ENCODE peak calls at places on chromosomes 3 and 15, in five cellular contexts. One of them, this sample, is unnamed.

GRCh38 chr15:38555686-38556334 is 8.8 kb downstream of the RASGRP1 start:
- DNase-seq in HCT116: no peak
- DNase-seq in K562: no peak
- DNase-seq in upper lobe of left lung: no peak
- DNase-seq in endothelial cell of umbilical vein: no peak
- DNase-seq in this sample: no peak

GRCh38 chr3:174398761-174399160 is 460.4 kb upstream of the NAALADL2 start:
- DNase-seq in endothelial cell of umbilical vein: no peak
- DNase-seq in K562: no peak
- DNase-seq in upper lobe of left lung: no peak
- DNase-seq in HCT116: no peak
- DNase-seq in this sample: no peak

GRCh38 chr15:87213646-87214045 is 1042.9 kb downstream of the NTRK3 start:
- DNase-seq in upper lobe of left lung: no peak
- DNase-seq in endothelial cell of umbilical vein: no peak
- DNase-seq in HCT116: no peak
- DNase-seq in K562: no peak
- DNase-seq in this sample: no peak

GRCh38 chr3:129663045-129663446 is 56.6 kb upstream of the PLXND1 start:
- DNase-seq in endothelial cell of umbilical vein: no peak
- DNase-seq in HCT116: peak; percentile 93
- DNase-seq in K562: no peak
- DNase-seq in upper lobe of left lung: no peak
- DNase-seq in this sample: no peak

GRCh38 chr3:143565943-143566342 is 282.3 kb downstream of the SLC9A9 start:
- DNase-seq in upper lobe of left lung: no peak
- DNase-seq in endothelial cell of umbilical vein: no peak
- DNase-seq in HCT116: no peak
- DNase-seq in K562: no peak
- DNase-seq in this sample: no peak

GRCh38 chr15:98131924-98132323 is 171.4 kb downstream of the ARRDC4 start:
- DNase-seq in upper lobe of left lung: no peak
- DNase-seq in K562: no peak
- DNase-seq in endothelial cell of umbilical vein: no peak
- DNase-seq in HCT116: no peak
- DNase-seq in this sample: no peak

GRCh38 chr3:66456711-66457173 is 44.1 kb downstream of the LRIG1 start:
- DNase-seq in HCT116: no peak
- DNase-seq in endothelial cell of umbilical vein: no peak
- DNase-seq in K562: no peak
- DNase-seq in upper lobe of left lung: no peak
- DNase-seq in this sample: no peak

GRCh38 chr3:45417949-45418847 is 29.8 kb downstream of the LARS2 start:
- DNase-seq in K562: no peak
- DNase-seq in HCT116: no peak
- DNase-seq in endothelial cell of umbilical vein: no peak
- DNase-seq in upper lobe of left lung: no peak
- DNase-seq in this sample: no peak

GRCh38 chr3:141249041-141249440 is 17.4 kb downstream of the PXYLP1 start:
- DNase-seq in endothelial cell of umbilical vein: no peak
- DNase-seq in K562: no peak
- DNase-seq in HCT116: no peak
- DNase-seq in upper lobe of left lung: peak; percentile 46
- DNase-seq in this sample: no peak

GRCh38 chr3:129625071-129625874 is 18.8 kb upstream of the PLXND1 start:
- DNase-seq in upper lobe of left lung: peak; percentile 19
- DNase-seq in endothelial cell of umbilical vein: peak; percentile 52
- DNase-seq in K562: no peak
- DNase-seq in HCT116: no peak
- DNase-seq in this sample: peak; percentile 71

GRCh38 chr15:57134877-57135276 is 216.4 kb downstream of the TCF12 start:
- DNase-seq in upper lobe of left lung: no peak
- DNase-seq in HCT116: no peak
- DNase-seq in K562: no peak
- DNase-seq in endothelial cell of umbilical vein: peak; percentile 91
- DNase-seq in this sample: no peak

GRCh38 chr3:133750201-133750748 is 4.1 kb downstream of the TF start:
- DNase-seq in HCT116: no peak
- DNase-seq in K562: no peak
- DNase-seq in endothelial cell of umbilical vein: no peak
- DNase-seq in upper lobe of left lung: no peak
- DNase-seq in this sample: no peak

GRCh38 chr3:135215516-135215915 is 420.5 kb downstream of the EPHB1 start:
- DNase-seq in HCT116: no peak
- DNase-seq in endothelial cell of umbilical vein: no peak
- DNase-seq in K562: no peak
- DNase-seq in upper lobe of left lung: no peak
- DNase-seq in this sample: no peak

GRCh38 chr3:179272385-179272784 is 21.5 kb upstream of the KCNMB3 start:
- DNase-seq in K562: no peak
- DNase-seq in upper lobe of left lung: no peak
- DNase-seq in HCT116: peak; percentile 1
- DNase-seq in endothelial cell of umbilical vein: peak; percentile 49
- DNase-seq in this sample: no peak

GRCh38 chr3:53243165-53243564 is 12.7 kb downstream of the TKT start:
- DNase-seq in K562: no peak
- DNase-seq in HCT116: no peak
- DNase-seq in upper lobe of left lung: peak; percentile 52
- DNase-seq in endothelial cell of umbilical vein: peak; percentile 58
- DNase-seq in this sample: no peak

GRCh38 chr15:31523027-31523654 is 196.5 kb downstream of the KLF13 start:
- DNase-seq in endothelial cell of umbilical vein: no peak
- DNase-seq in K562: no peak
- DNase-seq in HCT116: no peak
- DNase-seq in upper lobe of left lung: no peak
- DNase-seq in this sample: no peak

GRCh38 chr3:117744935-117745334 is 1035.4 kb downstream of the TUSC7 start:
- DNase-seq in upper lobe of left lung: no peak
- DNase-seq in endothelial cell of umbilical vein: no peak
- DNase-seq in HCT116: no peak
- DNase-seq in K562: no peak
- DNase-seq in this sample: no peak

GRCh38 chr3:182400838-182401237 is 392.5 kb upstream of the ATP11B start:
- DNase-seq in K562: no peak
- DNase-seq in HCT116: no peak
- DNase-seq in upper lobe of left lung: no peak
- DNase-seq in endothelial cell of umbilical vein: no peak
- DNase-seq in this sample: no peak

GRCh38 chr3:186510374-186511079 is 33.7 kb downstream of the CRYGS start:
- DNase-seq in endothelial cell of umbilical vein: no peak
- DNase-seq in HCT116: no peak
- DNase-seq in upper lobe of left lung: no peak
- DNase-seq in K562: no peak
- DNase-seq in this sample: no peak

GRCh38 chr3:130916507-130917167 is 22.8 kb downstream of the ATP2C1 start:
- DNase-seq in endothelial cell of umbilical vein: no peak
- DNase-seq in HCT116: no peak
- DNase-seq in K562: no peak
- DNase-seq in upper lobe of left lung: no peak
- DNase-seq in this sample: no peak

GRCh38 chr15:83653639-83654378 is at the start of gene ADAMTSL3:
- DNase-seq in K562: no peak
- DNase-seq in upper lobe of left lung: peak; percentile 45
- DNase-seq in HCT116: no peak
- DNase-seq in endothelial cell of umbilical vein: no peak
- DNase-seq in this sample: peak; percentile 92

GRCh38 chr3:146746190-146746589 is 141.0 kb upstream of the PLSCR5 start:
- DNase-seq in HCT116: no peak
- DNase-seq in endothelial cell of umbilical vein: peak; percentile 68
- DNase-seq in K562: no peak
- DNase-seq in upper lobe of left lung: no peak
- DNase-seq in this sample: no peak

GRCh38 chr3:55177749-55178148 is 249.9 kb upstream of the LRTM1 start:
- DNase-seq in HCT116: no peak
- DNase-seq in upper lobe of left lung: no peak
- DNase-seq in endothelial cell of umbilical vein: no peak
- DNase-seq in K562: no peak
- DNase-seq in this sample: no peak

GRCh38 chr15:74793135-74794028 is 11.5 kb downstream of the CSK start:
- DNase-seq in HCT116: no peak
- DNase-seq in upper lobe of left lung: peak; percentile 35
- DNase-seq in K562: no peak
- DNase-seq in endothelial cell of umbilical vein: no peak
- DNase-seq in this sample: peak; percentile 59

GRCh38 chr3:3027976-3028567 is 82.1 kb downstream of the IL5RA start:
- DNase-seq in K562: no peak
- DNase-seq in endothelial cell of umbilical vein: no peak
- DNase-seq in HCT116: no peak
- DNase-seq in upper lobe of left lung: no peak
- DNase-seq in this sample: no peak

GRCh38 chr3:31534036-31534435 is 1.3 kb downstream of the STT3B start:
- DNase-seq in upper lobe of left lung: no peak
- DNase-seq in HCT116: no peak
- DNase-seq in endothelial cell of umbilical vein: no peak
- DNase-seq in K562: peak; percentile 22
- DNase-seq in this sample: no peak

GRCh38 chr3:139326131-139326530 is 17.7 kb upstream of the MRPS22 start:
- DNase-seq in upper lobe of left lung: no peak
- DNase-seq in endothelial cell of umbilical vein: no peak
- DNase-seq in K562: no peak
- DNase-seq in HCT116: no peak
- DNase-seq in this sample: no peak

GRCh38 chr3:43791246-43791645 is 100.5 kb downstream of the ABHD5 start:
- DNase-seq in HCT116: no peak
- DNase-seq in K562: no peak
- DNase-seq in upper lobe of left lung: no peak
- DNase-seq in endothelial cell of umbilical vein: no peak
- DNase-seq in this sample: no peak

GRCh38 chr3:123719785-123720531 is 135.1 kb upstream of the HACD2 start:
- DNase-seq in HCT116: no peak
- DNase-seq in upper lobe of left lung: no peak
- DNase-seq in endothelial cell of umbilical vein: no peak
- DNase-seq in K562: no peak
- DNase-seq in this sample: peak; percentile 96

GRCh38 chr3:108060331-108060730 is 30.5 kb downstream of the CD47 start:
- DNase-seq in K562: no peak
- DNase-seq in endothelial cell of umbilical vein: no peak
- DNase-seq in upper lobe of left lung: no peak
- DNase-seq in HCT116: no peak
- DNase-seq in this sample: no peak

GRCh38 chr15:70121656-70122297 is 24.1 kb upstream of the TLE3 start:
- DNase-seq in K562: no peak
- DNase-seq in upper lobe of left lung: no peak
- DNase-seq in endothelial cell of umbilical vein: peak; percentile 38
- DNase-seq in HCT116: no peak
- DNase-seq in this sample: peak; percentile 94

GRCh38 chr15:68580026-68580882 is 1.5 kb downstream of the CORO2B start:
- DNase-seq in endothelial cell of umbilical vein: no peak
- DNase-seq in upper lobe of left lung: no peak
- DNase-seq in K562: no peak
- DNase-seq in HCT116: no peak
- DNase-seq in this sample: peak; percentile 68

GRCh38 chr3:79351693-79352092 is 416.1 kb downstream of the ROBO1 start:
- DNase-seq in upper lobe of left lung: no peak
- DNase-seq in endothelial cell of umbilical vein: no peak
- DNase-seq in HCT116: no peak
- DNase-seq in K562: no peak
- DNase-seq in this sample: no peak
- TF ChIP-seq POLR2AphosphoS5 in upper lobe of left lung: no peak
- TF ChIP-seq POLR2AphosphoS5 in endothelial cell of umbilical vein: no peak
- TF ChIP-seq POLR2AphosphoS5 in HCT116: no peak
- TF ChIP-seq POLR2AphosphoS5 in K562: no peak
- TF ChIP-seq POLR2AphosphoS5 in this sample: no peak

DNA sequence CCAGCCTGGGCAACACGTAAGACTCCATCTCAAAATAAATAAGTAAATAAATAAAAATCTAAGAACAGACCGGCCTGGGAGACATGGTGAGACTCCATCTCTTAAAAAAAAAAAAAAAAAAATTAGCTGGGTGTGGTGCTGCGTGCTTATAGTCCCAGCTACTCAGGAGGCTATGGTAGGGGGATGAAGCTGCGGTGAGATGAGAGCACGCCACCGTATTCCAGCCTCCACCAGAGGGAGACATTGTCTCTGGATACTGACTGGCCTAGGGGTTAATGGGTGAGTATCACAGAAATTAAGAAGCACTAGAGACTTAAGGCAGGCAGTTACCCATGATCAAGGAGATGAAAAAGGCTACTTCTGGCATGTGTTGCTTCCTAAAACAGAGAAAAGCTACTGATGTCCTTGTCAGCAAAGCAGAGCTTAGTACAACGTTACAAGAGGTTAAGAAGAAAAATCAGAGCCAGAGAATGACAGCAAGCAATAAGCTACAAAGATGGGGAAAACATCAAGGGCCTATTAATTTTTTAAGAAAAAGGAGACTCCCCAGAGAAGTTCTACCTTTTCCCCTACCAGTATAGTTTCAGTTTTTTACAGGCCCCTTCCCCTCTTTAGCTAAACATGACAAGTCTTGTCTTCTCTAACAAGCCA is 8.6 kb downstream of the TFRC start:
- DNase-seq in HCT116: peak; percentile 35
- DNase-seq in K562: peak; percentile 57
- DNase-seq in upper lobe of left lung: peak; percentile 46
- DNase-seq in endothelial cell of umbilical vein: peak; percentile 66
- DNase-seq in this sample: no peak
- TF ChIP-seq POLR2AphosphoS5 in HCT116: no peak
- TF ChIP-seq POLR2AphosphoS5 in K562: no peak
- TF ChIP-seq POLR2AphosphoS5 in upper lobe of left lung: no peak
- TF ChIP-seq POLR2AphosphoS5 in endothelial cell of umbilical vein: no peak
- TF ChIP-seq POLR2AphosphoS5 in this sample: no peak

DNA sequence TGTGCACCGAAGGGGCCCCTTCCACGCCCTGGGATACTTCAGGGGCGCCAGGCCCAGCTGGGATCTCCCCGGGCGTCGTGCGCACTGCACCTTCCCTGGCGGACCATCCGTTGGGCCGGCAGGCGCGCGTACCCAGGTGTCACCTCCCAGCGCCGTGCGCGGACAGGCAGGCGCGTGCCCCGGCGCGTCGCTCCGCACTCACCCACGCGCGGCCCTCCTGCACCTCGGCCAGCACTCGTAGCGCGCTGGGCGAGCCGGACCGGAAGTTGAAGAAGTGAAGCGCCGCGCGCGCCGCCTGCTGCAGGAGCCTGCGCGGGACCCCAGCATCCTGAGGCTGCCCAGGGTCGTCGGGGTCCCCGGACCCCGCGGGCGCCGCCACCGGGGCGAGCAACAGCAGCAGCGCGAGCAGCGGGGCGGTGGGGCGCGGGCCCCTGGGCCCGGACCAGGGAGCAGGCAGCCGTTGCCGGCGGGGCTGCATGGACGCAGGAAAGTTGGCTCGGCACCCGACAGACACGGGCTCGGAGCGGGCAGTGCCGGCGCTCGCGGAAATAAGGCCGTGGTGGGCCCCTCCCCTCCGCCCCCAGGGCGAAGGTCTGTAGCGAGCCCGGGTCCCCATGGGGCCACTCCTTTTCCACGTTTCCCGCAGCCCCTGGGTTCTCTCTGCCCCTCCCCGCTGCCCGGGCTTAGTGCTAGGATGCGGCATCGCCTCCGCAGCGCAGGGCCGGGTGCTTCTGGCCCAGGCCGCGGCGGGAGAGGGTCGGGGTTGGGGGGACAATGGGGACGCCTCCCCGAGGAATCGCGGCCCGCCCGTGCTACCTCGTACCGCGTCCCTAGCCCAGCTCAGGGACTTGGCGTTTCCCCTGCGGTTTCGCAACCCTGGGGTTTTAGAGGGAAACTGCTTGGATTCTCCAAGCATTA is at the start of gene RARRES1:
- DNase-seq in endothelial cell of umbilical vein: peak; percentile 50
- DNase-seq in K562: no peak
- DNase-seq in HCT116: no peak
- DNase-seq in upper lobe of left lung: peak; percentile 76
- DNase-seq in this sample: peak; percentile 87
- TF ChIP-seq POLR2AphosphoS5 in endothelial cell of umbilical vein: no peak
- TF ChIP-seq POLR2AphosphoS5 in K562: no peak
- TF ChIP-seq POLR2AphosphoS5 in HCT116: no peak
- TF ChIP-seq POLR2AphosphoS5 in upper lobe of left lung: peak; percentile 35
- TF ChIP-seq POLR2AphosphoS5 in this sample: peak; percentile 40

GRCh38 chr3:183515968-183516851 is 39.3 kb downstream of the KLHL6 start:
- DNase-seq in endothelial cell of umbilical vein: no peak
- DNase-seq in upper lobe of left lung: peak; percentile 50
- DNase-seq in HCT116: no peak
- DNase-seq in K562: no peak
- DNase-seq in this sample: no peak
- TF ChIP-seq POLR2AphosphoS5 in endothelial cell of umbilical vein: no peak
- TF ChIP-seq POLR2AphosphoS5 in upper lobe of left lung: peak; percentile 9
- TF ChIP-seq POLR2AphosphoS5 in HCT116: no peak
- TF ChIP-seq POLR2AphosphoS5 in K562: no peak
- TF ChIP-seq POLR2AphosphoS5 in this sample: no peak

This sample was measured in sigmoid colon.